ENCODE peak calls at places on chromosome 10, in seven cellular contexts. P, U, F, I, J, D and Q are unnamed samples.

GRCh38 chr10:100653957-100654834 is 91.2 kb upstream of the PAX2 start:
- DNase-seq in P (peak; percentile 23), F (no peak), J (no peak), I (peak; percentile 53), D (no peak), U (peak; percentile 15), Q (no peak)

GRCh38 chr10:20622522-20623270 is 274.4 kb downstream of the NEBL start:
- DNase-seq in F (no peak), I (peak; percentile 13), U (no peak), J (peak; percentile 68), P (no peak), D (no peak), Q (no peak)

GRCh38 chr10:118983263-118983662 is 46.3 kb upstream of the NANOS1 start:
- DNase-seq in I (no peak), F (no peak), J (no peak), U (no peak), D (no peak), P (no peak), Q (no peak)

GRCh38 chr10:126948355-126949160 is 43.3 kb downstream of the DOCK1 start:
- DNase-seq in U (no peak), I (no peak), J (no peak), F (no peak), D (no peak), P (no peak), Q (no peak)

GRCh38 chr10:110357252-110357780 is 52.6 kb upstream of the SMNDC1 start:
- DNase-seq in I (peak; percentile 92), J (peak; percentile 25), D (no peak), U (peak; percentile 88), P (peak; percentile 54), F (peak; percentile 35), Q (no peak)

GRCh38 chr10:31390804-31391203 is 71.8 kb downstream of the ZEB1 start:
- DNase-seq in J (peak; percentile 62), P (no peak), F (no peak), U (no peak), D (no peak), I (no peak), Q (no peak)

GRCh38 chr10:10677479-10677878 is 340.2 kb upstream of the CELF2 start:
- DNase-seq in I (peak; percentile 71), P (no peak), F (no peak), D (no peak), J (peak; percentile 5), U (peak; percentile 44), Q (no peak)

GRCh38 chr10:98088186-98088971 is 46.1 kb upstream of the R3HCC1L start:
- DNase-seq in U (no peak), F (no peak), J (no peak), I (no peak), P (no peak), D (no peak), Q (no peak)

GRCh38 chr10:14536269-14536903 is 205.7 kb upstream of the FRMD4A start:
- DNase-seq in U (no peak), I (no peak), F (no peak), P (no peak), J (no peak), D (no peak), Q (no peak)

GRCh38 chr10:14507156-14507555 is 176.4 kb upstream of the FRMD4A start:
- DNase-seq in J (no peak), F (peak; percentile 37), U (no peak), D (no peak), I (no peak), P (no peak), Q (no peak)

GRCh38 chr10:114526112-114526496 is 121.8 kb upstream of the AFAP1L2 start:
- DNase-seq in U (no peak), P (peak; percentile 27), J (no peak), F (peak; percentile 29), D (no peak), I (no peak), Q (peak; percentile 28)